ENCODE peak calls at places on chromosomes 11 and 22, in ten cellular contexts. One of them, this sample, is unnamed.

GRCh38 chr11:95230054-95231034 is 658 bp downstream of the SESN3 start:
- DNase-seq in esophagus muscularis mucosa: peak; percentile 92
- DNase-seq in SK-N-SH: no peak
- DNase-seq in breast epithelium: peak; percentile 21
- DNase-seq in GM12891: no peak
- DNase-seq in prostate gland: peak; percentile 14
- DNase-seq in K562: peak; percentile 30
- DNase-seq in endothelial cell of umbilical vein: peak; percentile 34
- DNase-seq in GM23338: peak; percentile 51
- DNase-seq in sigmoid colon: peak; percentile 64
- DNase-seq in this sample: no peak

GRCh38 chr11:75233688-75234295 is 6.8 kb upstream of the TPBGL start:
- DNase-seq in esophagus muscularis mucosa: no peak
- DNase-seq in SK-N-SH: no peak
- DNase-seq in breast epithelium: no peak
- DNase-seq in GM12891: no peak
- DNase-seq in prostate gland: no peak
- DNase-seq in K562: peak; percentile 58
- DNase-seq in endothelial cell of umbilical vein: peak; percentile 50
- DNase-seq in GM23338: peak; percentile 93
- DNase-seq in sigmoid colon: no peak
- DNase-seq in this sample: peak; percentile 10

GRCh38 chr11:83310718-83311117 is 24.6 kb upstream of the CCDC90B start:
- DNase-seq in esophagus muscularis mucosa: no peak
- DNase-seq in SK-N-SH: no peak
- DNase-seq in breast epithelium: no peak
- DNase-seq in GM12891: no peak
- DNase-seq in prostate gland: no peak
- DNase-seq in K562: no peak
- DNase-seq in endothelial cell of umbilical vein: no peak
- DNase-seq in GM23338: no peak
- DNase-seq in sigmoid colon: no peak
- DNase-seq in this sample: no peak

GRCh38 chr11:134045799-134046635 is 22.9 kb upstream of the JAM3 start:
- DNase-seq in esophagus muscularis mucosa: no peak
- DNase-seq in SK-N-SH: peak; percentile 84
- DNase-seq in breast epithelium: no peak
- DNase-seq in GM12891: no peak
- DNase-seq in prostate gland: no peak
- DNase-seq in K562: no peak
- DNase-seq in endothelial cell of umbilical vein: no peak
- DNase-seq in GM23338: peak; percentile 68
- DNase-seq in sigmoid colon: peak; percentile 83
- DNase-seq in this sample: no peak

GRCh38 chr22:43481528-43482309 is 69.9 kb downstream of the MPPED1 start:
- DNase-seq in esophagus muscularis mucosa: no peak
- DNase-seq in SK-N-SH: no peak
- DNase-seq in breast epithelium: no peak
- DNase-seq in GM12891: peak; percentile 48
- DNase-seq in prostate gland: no peak
- DNase-seq in K562: no peak
- DNase-seq in endothelial cell of umbilical vein: no peak
- DNase-seq in GM23338: peak; percentile 48
- DNase-seq in sigmoid colon: no peak
- DNase-seq in this sample: no peak

GRCh38 chr22:29369460-29369859 is 18.9 kb downstream of the AP1B1 start:
- DNase-seq in esophagus muscularis mucosa: no peak
- DNase-seq in SK-N-SH: no peak
- DNase-seq in breast epithelium: no peak
- DNase-seq in GM12891: no peak
- DNase-seq in prostate gland: no peak
- DNase-seq in K562: peak; percentile 25
- DNase-seq in endothelial cell of umbilical vein: peak; percentile 67
- DNase-seq in GM23338: peak; percentile 67
- DNase-seq in sigmoid colon: peak; percentile 89
- DNase-seq in this sample: peak; percentile 34

GRCh38 chr22:38271927-38272372 is 860 bp downstream of the TMEM184B start:
- DNase-seq in esophagus muscularis mucosa: no peak
- DNase-seq in SK-N-SH: no peak
- DNase-seq in breast epithelium: peak; percentile 68
- DNase-seq in GM12891: no peak
- DNase-seq in prostate gland: peak; percentile 54
- DNase-seq in K562: no peak
- DNase-seq in endothelial cell of umbilical vein: no peak
- DNase-seq in GM23338: peak; percentile 75
- DNase-seq in sigmoid colon: no peak
- DNase-seq in this sample: no peak

GRCh38 chr22:36816635-36817428 is at the start of gene PVALB:
- DNase-seq in esophagus muscularis mucosa: no peak
- DNase-seq in SK-N-SH: peak; percentile 91
- DNase-seq in breast epithelium: no peak
- DNase-seq in GM12891: no peak
- DNase-seq in prostate gland: no peak
- DNase-seq in K562: peak; percentile 31
- DNase-seq in endothelial cell of umbilical vein: peak; percentile 34
- DNase-seq in GM23338: peak; percentile 62
- DNase-seq in sigmoid colon: no peak
- DNase-seq in this sample: no peak

GRCh38 chr22:41401781-41402648 is 20.3 kb downstream of the TEF start:
- DNase-seq in esophagus muscularis mucosa: no peak
- DNase-seq in SK-N-SH: peak; percentile 81
- DNase-seq in breast epithelium: no peak
- DNase-seq in GM12891: no peak
- DNase-seq in prostate gland: peak; percentile 69
- DNase-seq in K562: no peak
- DNase-seq in endothelial cell of umbilical vein: peak; percentile 21
- DNase-seq in GM23338: no peak
- DNase-seq in sigmoid colon: peak; percentile 92
- DNase-seq in this sample: peak; percentile 96

GRCh38 chr11:65883786-65884715 is 4.2 kb downstream of the FIBP start:
- DNase-seq in esophagus muscularis mucosa: no peak
- DNase-seq in SK-N-SH: no peak
- DNase-seq in breast epithelium: no peak
- DNase-seq in GM12891: no peak
- DNase-seq in prostate gland: no peak
- DNase-seq in K562: no peak
- DNase-seq in endothelial cell of umbilical vein: no peak
- DNase-seq in GM23338: no peak
- DNase-seq in sigmoid colon: peak; percentile 65
- DNase-seq in this sample: no peak

GRCh38 chr11:109374441-109374840 is 47.5 kb upstream of the C11orf87 start:
- DNase-seq in esophagus muscularis mucosa: no peak
- DNase-seq in SK-N-SH: no peak
- DNase-seq in breast epithelium: no peak
- DNase-seq in GM12891: no peak
- DNase-seq in prostate gland: no peak
- DNase-seq in K562: no peak
- DNase-seq in endothelial cell of umbilical vein: no peak
- DNase-seq in GM23338: no peak
- DNase-seq in sigmoid colon: no peak
- DNase-seq in this sample: no peak

DNA sequence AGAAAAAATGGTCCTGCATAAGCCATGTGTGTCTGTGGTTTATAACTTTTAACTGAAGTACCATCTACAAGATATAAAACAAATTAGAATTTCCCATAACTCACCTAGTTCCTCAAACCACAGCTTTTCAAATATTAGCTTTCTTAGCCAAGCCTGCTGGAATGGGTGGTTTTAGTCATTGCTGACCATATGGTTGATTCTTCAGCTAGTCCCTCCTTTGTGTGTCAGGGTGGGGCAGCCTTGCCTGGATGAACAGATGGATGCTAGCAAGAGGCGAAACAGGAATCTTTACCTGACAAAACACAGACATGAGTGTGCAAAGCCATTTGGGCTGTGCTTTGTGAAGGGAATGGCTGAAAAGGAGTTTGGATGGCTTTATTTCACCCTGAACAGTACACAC is 6.9 kb upstream of the B3GNT6 start:
- DNase-seq in esophagus muscularis mucosa: peak; percentile 26
- DNase-seq in SK-N-SH: no peak
- DNase-seq in breast epithelium: no peak
- DNase-seq in GM12891: no peak
- DNase-seq in prostate gland: no peak
- DNase-seq in K562: no peak
- DNase-seq in endothelial cell of umbilical vein: no peak
- DNase-seq in GM23338: no peak
- DNase-seq in sigmoid colon: no peak
- DNase-seq in this sample: no peak
- TF ChIP-seq POLR2AphosphoS5 in esophagus muscularis mucosa: no peak
- TF ChIP-seq POLR2AphosphoS5 in SK-N-SH: no peak
- TF ChIP-seq POLR2AphosphoS5 in breast epithelium: no peak
- TF ChIP-seq POLR2AphosphoS5 in GM12891: no peak
- TF ChIP-seq POLR2AphosphoS5 in prostate gland: no peak
- TF ChIP-seq POLR2AphosphoS5 in K562: no peak
- TF ChIP-seq POLR2AphosphoS5 in endothelial cell of umbilical vein: no peak
- TF ChIP-seq POLR2AphosphoS5 in GM23338: no peak
- TF ChIP-seq POLR2AphosphoS5 in sigmoid colon: no peak
- TF ChIP-seq POLR2AphosphoS5 in this sample: no peak

DNA sequence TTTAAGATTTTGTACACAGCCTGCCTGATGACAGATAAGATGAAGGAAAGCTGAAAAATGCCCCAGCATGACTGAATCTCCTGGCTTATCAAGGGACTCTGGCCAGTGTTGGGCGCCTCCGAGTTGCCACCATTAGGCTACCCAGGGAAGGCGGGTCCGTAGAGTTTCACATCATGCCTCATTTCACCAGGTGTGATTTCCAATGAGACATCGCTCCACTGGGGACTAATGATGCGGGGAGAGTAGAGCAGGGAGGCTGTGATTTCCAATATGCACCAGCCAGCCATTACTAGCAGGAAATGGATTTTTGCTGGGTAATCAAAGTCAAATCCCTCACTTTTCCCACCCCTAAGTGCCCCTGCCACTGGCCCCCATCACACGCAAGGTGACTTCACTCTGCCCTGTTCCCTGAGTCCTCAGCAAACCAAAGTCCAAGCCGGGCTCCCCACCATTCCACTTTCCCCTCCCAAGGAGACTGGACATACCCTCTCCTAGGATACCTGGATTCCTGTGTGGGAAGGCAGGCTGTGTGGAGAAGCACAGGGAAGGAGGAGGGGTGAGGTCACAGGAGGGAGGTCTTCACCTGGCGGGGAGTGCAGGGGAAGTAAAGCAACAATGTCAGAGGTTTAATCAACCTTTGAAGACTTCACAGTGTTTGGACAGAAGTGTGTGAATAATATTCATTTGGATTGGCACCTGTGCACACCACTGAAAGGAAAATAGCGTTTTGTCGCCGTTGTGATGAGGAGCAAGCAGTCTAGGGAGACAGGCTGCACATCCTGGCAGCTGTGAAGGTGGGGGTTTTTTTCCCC is 613.3 kb upstream of the CADM1 start:
- DNase-seq in esophagus muscularis mucosa: no peak
- DNase-seq in SK-N-SH: no peak
- DNase-seq in breast epithelium: no peak
- DNase-seq in GM12891: no peak
- DNase-seq in prostate gland: no peak
- DNase-seq in K562: no peak
- DNase-seq in endothelial cell of umbilical vein: no peak
- DNase-seq in GM23338: no peak
- DNase-seq in sigmoid colon: no peak
- DNase-seq in this sample: no peak
- TF ChIP-seq POLR2AphosphoS5 in esophagus muscularis mucosa: no peak
- TF ChIP-seq POLR2AphosphoS5 in SK-N-SH: no peak
- TF ChIP-seq POLR2AphosphoS5 in breast epithelium: no peak
- TF ChIP-seq POLR2AphosphoS5 in GM12891: no peak
- TF ChIP-seq POLR2AphosphoS5 in prostate gland: no peak
- TF ChIP-seq POLR2AphosphoS5 in K562: no peak
- TF ChIP-seq POLR2AphosphoS5 in endothelial cell of umbilical vein: no peak
- TF ChIP-seq POLR2AphosphoS5 in GM23338: no peak
- TF ChIP-seq POLR2AphosphoS5 in sigmoid colon: no peak
- TF ChIP-seq POLR2AphosphoS5 in this sample: no peak

DNA sequence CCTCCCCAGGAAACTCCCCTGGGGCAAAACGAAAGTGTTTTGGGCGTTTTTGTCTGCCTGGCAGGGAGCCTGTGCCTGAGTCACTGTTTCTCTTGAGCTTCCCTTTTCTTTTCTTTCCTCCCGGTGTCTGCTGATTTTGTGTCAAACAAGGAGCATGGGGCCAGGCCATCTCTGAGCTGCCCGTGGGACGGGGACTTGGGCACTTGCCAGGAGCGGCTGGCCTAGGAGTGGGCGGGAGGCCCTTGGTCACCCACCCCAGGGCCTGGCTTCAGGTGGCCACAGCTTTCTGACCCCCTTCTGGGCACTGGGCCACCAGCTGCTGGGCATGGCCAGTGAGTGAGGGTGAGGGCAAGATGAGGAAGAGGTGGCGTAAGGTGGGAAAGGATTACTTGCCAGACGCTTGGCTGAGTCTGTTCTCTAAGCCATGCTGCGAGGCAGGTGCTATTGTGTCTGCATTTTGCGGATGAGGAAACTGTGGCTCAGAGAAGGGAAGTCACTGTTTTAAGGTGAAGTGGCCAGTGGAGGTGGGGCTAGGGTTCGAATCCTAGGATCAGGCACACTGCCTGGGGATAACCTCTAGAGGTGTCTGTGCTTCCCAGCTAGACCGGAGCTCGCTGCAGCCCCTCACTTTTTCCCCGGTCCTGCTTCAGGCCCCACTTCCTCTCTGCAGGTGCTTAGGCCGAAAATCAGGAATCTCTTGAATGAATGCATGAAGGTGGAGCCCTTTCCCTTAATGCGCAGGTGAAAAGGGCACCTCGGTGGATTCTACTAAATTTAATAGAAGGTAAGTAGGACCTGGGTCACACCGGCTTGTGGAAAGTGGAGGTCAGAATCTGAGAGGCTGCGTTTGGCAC is 7.8 kb upstream of the NFAM1 start:
- DNase-seq in esophagus muscularis mucosa: no peak
- DNase-seq in SK-N-SH: no peak
- DNase-seq in breast epithelium: no peak
- DNase-seq in GM12891: no peak
- DNase-seq in prostate gland: no peak
- DNase-seq in K562: no peak
- DNase-seq in endothelial cell of umbilical vein: peak; percentile 44
- DNase-seq in GM23338: no peak
- DNase-seq in sigmoid colon: no peak
- DNase-seq in this sample: no peak
- TF ChIP-seq POLR2AphosphoS5 in esophagus muscularis mucosa: no peak
- TF ChIP-seq POLR2AphosphoS5 in SK-N-SH: no peak
- TF ChIP-seq POLR2AphosphoS5 in breast epithelium: no peak
- TF ChIP-seq POLR2AphosphoS5 in GM12891: peak; percentile 41
- TF ChIP-seq POLR2AphosphoS5 in prostate gland: no peak
- TF ChIP-seq POLR2AphosphoS5 in K562: no peak
- TF ChIP-seq POLR2AphosphoS5 in endothelial cell of umbilical vein: no peak
- TF ChIP-seq POLR2AphosphoS5 in GM23338: no peak
- TF ChIP-seq POLR2AphosphoS5 in sigmoid colon: no peak
- TF ChIP-seq POLR2AphosphoS5 in this sample: no peak

DNA sequence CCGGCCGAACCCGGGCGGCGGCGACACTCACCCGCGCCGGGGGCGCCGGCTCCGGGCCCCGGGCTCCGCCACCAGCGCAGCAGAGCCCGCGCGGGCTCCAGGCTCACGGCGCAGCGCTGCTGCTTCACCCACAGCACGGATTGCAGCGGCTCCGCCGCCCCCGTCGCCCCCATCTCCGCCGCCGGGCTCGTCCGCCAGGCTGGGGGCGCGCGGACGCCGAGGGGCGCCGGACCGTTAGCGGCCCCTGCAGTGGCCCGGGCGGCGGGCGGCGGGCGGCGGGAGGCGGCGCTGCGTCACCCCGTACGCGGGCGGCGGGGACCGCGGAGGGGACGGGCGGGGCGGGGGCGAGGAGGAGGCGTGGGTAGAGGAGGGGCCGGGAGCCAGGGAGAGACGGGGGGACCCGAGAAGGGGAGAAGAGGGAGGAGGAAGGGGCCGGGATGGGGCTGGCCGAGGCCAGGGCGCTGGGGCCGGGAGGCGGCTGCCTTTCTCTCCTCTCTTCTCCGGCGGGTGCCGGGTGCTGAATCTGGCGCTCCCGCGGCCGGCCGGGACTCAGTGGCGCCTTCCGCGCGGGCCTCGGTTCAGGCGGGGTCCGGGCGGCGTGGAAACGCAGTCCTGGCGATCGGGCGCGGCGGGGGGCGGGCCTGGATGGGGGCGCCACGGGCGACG is at the start of gene CERK:
- DNase-seq in esophagus muscularis mucosa: peak; percentile 94
- DNase-seq in SK-N-SH: peak; percentile 95
- DNase-seq in breast epithelium: peak; percentile 33
- DNase-seq in GM12891: peak; percentile 83
- DNase-seq in prostate gland: peak; percentile 50
- DNase-seq in K562: peak; percentile 84
- DNase-seq in endothelial cell of umbilical vein: peak; percentile 73
- DNase-seq in GM23338: peak; percentile 61
- DNase-seq in sigmoid colon: peak; percentile 92
- DNase-seq in this sample: no peak
- TF ChIP-seq POLR2AphosphoS5 in esophagus muscularis mucosa: peak; percentile 62
- TF ChIP-seq POLR2AphosphoS5 in SK-N-SH: peak; percentile 47
- TF ChIP-seq POLR2AphosphoS5 in breast epithelium: no peak
- TF ChIP-seq POLR2AphosphoS5 in GM12891: no peak
- TF ChIP-seq POLR2AphosphoS5 in prostate gland: no peak
- TF ChIP-seq POLR2AphosphoS5 in K562: no peak
- TF ChIP-seq POLR2AphosphoS5 in endothelial cell of umbilical vein: peak; percentile 10
- TF ChIP-seq POLR2AphosphoS5 in GM23338: no peak
- TF ChIP-seq POLR2AphosphoS5 in sigmoid colon: peak; percentile 59
- TF ChIP-seq POLR2AphosphoS5 in this sample: no peak